ENCODE peak calls at places on chromosomes 4 and X, in eight cellular contexts. N is tibial nerve, B is brain microvascular endothelial cell, A is left lung, Z is suprapubic skin, F is AG10803, E is OCI-LY7, I is thoracic aorta. L is an unnamed sample.

GRCh38 chr4:146417822-146418221 is 103.9 kb downstream of the SLC10A7 start:
- DNase-seq in N (no peak), B (no peak), A (no peak), Z (no peak), F (no peak), E (no peak), I (no peak), L (no peak)

GRCh38 chr4:11976726-11977263 is 548.1 kb upstream of the HS3ST1 start:
- DNase-seq in N (no peak), B (no peak), A (no peak), Z (no peak), F (no peak), E (no peak), I (no peak), L (peak; percentile 29)

GRCh38 chr4:183443609-183444148 is 757 bp upstream of the CDKN2AIP start:
- DNase-seq in N (no peak), B (peak; percentile 51), A (no peak), Z (no peak), F (peak; percentile 61), E (no peak), I (peak; percentile 10), L (peak; percentile 36)

GRCh38 chrX:33032700-33033099 is 178.6 kb downstream of the DMD start:
- DNase-seq in N (no peak), B (no peak), A (no peak), Z (no peak), F (no peak), E (no peak), I (no peak), L (no peak)

GRCh38 chr4:183272384-183272783 is 47.7 kb downstream of the CLDN22 start:
- DNase-seq in N (no peak), B (no peak), A (no peak), Z (no peak), F (no peak), E (no peak), I (no peak), L (no peak)

GRCh38 chrX:107712231-107713204 is 63.1 kb downstream of the TSC22D3 start:
- DNase-seq in N (peak; percentile 76), B (peak; percentile 49), A (no peak), Z (no peak), F (peak; percentile 44), E (no peak), I (no peak), L (peak; percentile 70)

GRCh38 chr4:17763931-17764330 is 17.5 kb downstream of the FAM184B start:
- DNase-seq in N (no peak), B (no peak), A (no peak), Z (no peak), F (no peak), E (no peak), I (no peak), L (no peak)

GRCh38 chr4:95045429-95045828 is 287.7 kb downstream of the BMPR1B start:
- DNase-seq in N (no peak), B (no peak), A (no peak), Z (no peak), F (no peak), E (no peak), I (no peak), L (peak; percentile 46)

GRCh38 chr4:24793219-24794005 is 2.0 kb upstream of the SOD3 start:
- DNase-seq in N (no peak), B (peak; percentile 29), A (no peak), Z (peak; percentile 11), F (no peak), E (no peak), I (no peak), L (peak; percentile 55)

GRCh38 chrX:39992300-39992699 is 105.5 kb downstream of the BCOR start:
- DNase-seq in N (no peak), B (no peak), A (no peak), Z (no peak), F (no peak), E (no peak), I (no peak), L (no peak)

GRCh38 chr4:62133977-62134376 is 933.9 kb downstream of the ADGRL3 start:
- DNase-seq in N (no peak), B (peak; percentile 57), A (no peak), Z (no peak), F (no peak), E (no peak), I (no peak), L (no peak)

GRCh38 chr4:155371432-155372043 is 5.2 kb downstream of the MAP9 start:
- DNase-seq in N (no peak), B (no peak), A (no peak), Z (no peak), F (peak; percentile 30), E (peak; percentile 54), I (no peak), L (peak; percentile 47)

GRCh38 chr4:185304944-185305690 is 90.6 kb downstream of the LRP2BP start:
- DNase-seq in N (no peak), B (no peak), A (no peak), Z (no peak), F (no peak), E (peak; percentile 94), I (no peak), L (no peak)

GRCh38 chrX:22037911-22038537 is 5.9 kb downstream of the PHEX start:
- DNase-seq in N (no peak), B (no peak), A (no peak), Z (no peak), F (no peak), E (no peak), I (no peak), L (no peak)

GRCh38 chr4:55854132-55854531 is 684 bp downstream of the EXOC1 start:
- DNase-seq in N (no peak), B (peak; percentile 7), A (no peak), Z (no peak), F (no peak), E (peak; percentile 23), I (no peak), L (no peak)

GRCh38 chr4:73897380-73898136 is 28.4 kb downstream of the CXCL1 start:
- DNase-seq in N (no peak), B (no peak), A (no peak), Z (no peak), F (peak; percentile 98), E (no peak), I (no peak), L (no peak)
- H3K4me3 ChIP-seq in N (no peak overlapping the region), B (no peak overlapping the region), A (no peak overlapping the region), Z (no peak overlapping the region), F (no peak overlapping the region), E (no peak overlapping the region), I (no peak overlapping the region), L (no peak overlapping the region)

GRCh38 chr4:5456296-5456845 is 252.0 kb downstream of the EVC2 start:
- DNase-seq in N (no peak), B (no peak), A (no peak), Z (no peak), F (no peak), E (no peak), I (no peak), L (no peak)

GRCh38 chr4:5460106-5460801 is 248.1 kb downstream of the EVC2 start:
- DNase-seq in N (no peak), B (peak; percentile 6), A (no peak), Z (peak; percentile 60), F (peak; percentile 21), E (peak; percentile 8), I (no peak), L (no peak)

GRCh38 chr4:5459236-5459635 is 249.1 kb downstream of the EVC2 start:
- DNase-seq in N (no peak), B (no peak), A (no peak), Z (peak; percentile 13), F (no peak), E (no peak), I (no peak), L (no peak)

GRCh38 chr4:5461477-5461876 is 246.9 kb downstream of the EVC2 start:
- DNase-seq in N (no peak), B (no peak), A (no peak), Z (peak; percentile 32), F (no peak), E (no peak), I (no peak), L (no peak)

GRCh38 chr4:5458676-5459075 is 249.7 kb downstream of the EVC2 start:
- DNase-seq in N (no peak), B (no peak), A (no peak), Z (peak; percentile 47), F (no peak), E (no peak), I (no peak), L (no peak)
- TF ChIP-seq CTCF in N (no peak), B (no peak), A (no peak), Z (no peak), F (no peak), E (no peak), I (no peak), L (no peak)

GRCh38 chr4:1006856-1007255 is 4.6 kb upstream of the FGFRL1 start:
- DNase-seq in N (no peak), B (no peak), A (no peak), Z (no peak), F (no peak), E (no peak), I (no peak), L (no peak)
- H3K4me3 ChIP-seq in N (no peak overlapping the region), B (no peak overlapping the region), A (no peak overlapping the region), Z (no peak overlapping the region), F (no peak overlapping the region), E (no peak overlapping the region), I (no peak overlapping the region), L (no peak overlapping the region)

DNA sequence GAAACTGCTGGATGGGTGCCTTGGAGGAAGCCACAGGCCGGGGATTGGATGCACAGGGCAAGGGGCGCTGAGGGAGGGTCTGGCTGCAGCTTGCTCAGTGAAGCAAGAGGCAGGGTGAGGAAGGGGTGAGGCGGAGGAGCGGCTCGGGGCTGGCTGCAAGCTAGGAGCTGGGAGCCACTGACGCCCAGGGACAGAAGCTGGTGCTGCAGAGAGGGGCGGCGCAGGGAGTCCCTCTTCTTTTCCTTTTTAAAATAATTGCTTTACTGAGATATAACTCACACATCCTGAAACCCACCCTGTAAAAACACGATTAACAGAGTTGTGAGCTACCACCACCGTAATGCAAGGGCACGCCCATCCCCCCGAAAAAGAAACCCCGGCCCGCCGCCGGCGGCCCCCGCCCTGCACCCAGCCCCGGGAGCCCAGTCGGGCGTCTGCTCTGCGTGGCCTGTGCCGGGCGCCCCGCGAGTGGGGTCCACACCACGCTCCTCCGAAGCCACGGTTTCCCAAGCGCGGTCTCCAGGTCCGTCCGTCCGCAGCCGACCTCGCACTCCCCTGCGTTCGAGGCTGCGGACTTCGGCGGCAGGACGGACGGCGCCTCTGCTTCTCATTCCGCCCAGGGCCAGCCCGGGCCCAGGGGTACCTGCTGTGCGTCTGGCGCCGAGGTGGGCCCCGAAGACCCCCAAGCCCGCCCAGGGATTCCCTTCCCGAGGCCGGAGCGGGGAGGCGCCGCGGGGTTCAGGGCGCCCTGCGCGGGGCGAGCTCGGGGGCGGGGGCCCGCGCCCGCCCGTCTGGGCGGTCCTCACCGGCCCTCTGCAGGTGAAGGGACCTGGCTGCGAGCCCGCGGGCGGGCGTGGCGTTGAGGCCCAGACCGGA is 865 bp upstream of the UVSSA start:
- DNase-seq in N (peak; percentile 18), B (peak; percentile 40), A (peak; percentile 87), Z (no peak), F (peak; percentile 53), E (peak; percentile 71), I (no peak), L (no peak)
- TF ChIP-seq CTCF in N (no peak), B (no peak), A (no peak), Z (no peak), F (peak; percentile 46), E (peak; percentile 51), I (no peak), L (no peak)

GRCh38 chr4:187027231-187027760 is 303.6 kb upstream of the FAT1 start:
- DNase-seq in N (no peak), B (no peak), A (no peak), Z (no peak), F (peak; percentile 2), E (no peak), I (no peak), L (no peak)
- H3K4me3 ChIP-seq in N (no peak overlapping the region), B (no peak overlapping the region), A (no peak overlapping the region), Z (no peak overlapping the region), F (no peak overlapping the region), E (no peak overlapping the region), I (no peak overlapping the region), L (no peak overlapping the region)